ENCODE peak calls at places on chromosomes 2 and 18, in four cellular contexts. X is prostate gland, V is body of pancreas, C is PC-3. O is an unnamed sample.

GRCh38 chr2:60053791-60054190 is 499.7 kb downstream of the BCL11A start:
- DNase-seq in X (peak), V (peak), C (no peak), O (no peak)

GRCh38 chr2:119256574-119256921 is 32.9 kb downstream of the STEAP3 start:
- DNase-seq in C (no peak), V (no peak), X (no peak), O (no peak)

GRCh38 chr2:159497256-159497655 is 119.1 kb downstream of the BAZ2B start:
- DNase-seq in C (peak), X (no peak), V (no peak), O (peak)

GRCh38 chr2:102558463-102558862 is 60.9 kb upstream of the SLC9A2 start:
- DNase-seq in V (no peak), C (no peak), X (no peak), O (no peak)

GRCh38 chr2:62196278-62196901 is 475 bp downstream of the B3GNT2 start:
- DNase-seq in X (peak), C (peak), V (peak), O (no peak)

GRCh38 chr2:44941551-44942234 is at the start of gene SIX3:
- DNase-seq in X (no peak), C (peak), V (peak), O (no peak)

GRCh38 chr18:21300616-21301200 is 58.7 kb downstream of the GREB1L start:
- DNase-seq in C (peak), V (no peak), X (no peak), O (no peak)

GRCh38 chr2:46136481-46136880 is 160.7 kb upstream of the EPAS1 start:
- DNase-seq in V (no peak), C (no peak), X (no peak), O (no peak)

GRCh38 chr2:96760986-96761832 is 507 bp downstream of the CNNM4 start:
- DNase-seq in V (peak), C (peak), X (peak), O (no peak)

GRCh38 chr18:79637921-79638855 is 41.4 kb upstream of the CTDP1 start:
- DNase-seq in C (no peak), V (no peak), X (no peak), O (no peak)

GRCh38 chr2:118856330-118856977 is 9.0 kb upstream of the EN1 start:
- DNase-seq in C (no peak), X (no peak), V (no peak), O (no peak)

GRCh38 chr2:50223643-50224042 is 808.3 kb downstream of the NRXN1 start:
- DNase-seq in X (no peak), C (no peak), V (no peak), O (no peak)

GRCh38 chr18:48826806-48827205 is 124.0 kb downstream of the SMAD7 start:
- DNase-seq in C (no peak), X (no peak), V (no peak), O (no peak)

GRCh38 chr2:223100061-223100511 is 48.1 kb downstream of the KCNE4 start:
- DNase-seq in X (no peak), V (peak), C (no peak), O (peak)

GRCh38 chr2:30789670-30790210 is 17.5 kb downstream of the CAPN13 start:
- DNase-seq in V (no peak), C (no peak), X (no peak), O (no peak)

GRCh38 chr2:44528595-44528994 is 166.8 kb downstream of the CAMKMT start:
- DNase-seq in X (no peak), V (no peak), C (peak), O (peak)

GRCh38 chr18:36419913-36420531 is 122.5 kb downstream of the FHOD3 start:
- DNase-seq in V (no peak), C (peak), X (no peak), O (no peak)

GRCh38 chr2:147255812-147256211 is 589.0 kb upstream of the ACVR2A start:
- DNase-seq in C (no peak), X (no peak), V (peak), O (no peak)

GRCh38 chr2:8496617-8497016 is 185.2 kb upstream of the ID2 start:
- DNase-seq in X (no peak), C (no peak), V (no peak), O (no peak)

GRCh38 chr2:167689444-167689843 is 558.0 kb downstream of the STK39 start:
- DNase-seq in V (no peak), C (peak), X (no peak), O (no peak)

GRCh38 chr2:172376505-172377125 is 50.8 kb upstream of the ITGA6 start:
- DNase-seq in V (peak), C (no peak), X (no peak), O (no peak)

GRCh38 chr2:172374318-172375240 is 52.8 kb upstream of the ITGA6 start:
- DNase-seq in V (peak), X (no peak), C (no peak), O (no peak)

GRCh38 chr2:172375247-172375646 is 52.1 kb upstream of the ITGA6 start:
- DNase-seq in C (no peak), X (no peak), V (no peak), O (no peak)

GRCh38 chr2:172380436-172381274 is 46.7 kb upstream of the ITGA6 start:
- DNase-seq in C (no peak), X (no peak), V (peak), O (no peak)

DNA sequence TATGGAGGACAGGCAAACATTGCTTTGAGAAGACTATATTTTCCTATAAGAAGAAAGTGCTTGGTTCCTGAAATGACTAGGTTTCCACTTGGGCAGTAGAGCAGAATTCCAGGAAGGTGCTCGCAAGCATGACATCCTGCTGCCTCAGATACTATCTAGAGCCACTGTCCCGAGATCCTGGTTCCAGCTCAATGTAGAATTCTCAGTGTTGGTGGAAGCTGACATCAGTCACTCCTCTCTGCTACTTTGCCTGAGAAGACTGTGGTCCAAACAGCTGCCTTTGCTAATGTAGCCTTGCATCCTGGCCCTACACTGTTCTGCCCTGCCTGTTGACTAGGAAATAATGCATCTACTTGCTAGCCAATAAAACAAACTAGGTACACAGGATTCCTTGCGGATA is 50.0 kb upstream of the ITGA6 start:
- DNase-seq in C (no peak), V (no peak), X (no peak), O (no peak)
- H3K4me3 ChIP-seq in C (no peak), V (no peak), X (no peak), O (no peak)

DNA sequence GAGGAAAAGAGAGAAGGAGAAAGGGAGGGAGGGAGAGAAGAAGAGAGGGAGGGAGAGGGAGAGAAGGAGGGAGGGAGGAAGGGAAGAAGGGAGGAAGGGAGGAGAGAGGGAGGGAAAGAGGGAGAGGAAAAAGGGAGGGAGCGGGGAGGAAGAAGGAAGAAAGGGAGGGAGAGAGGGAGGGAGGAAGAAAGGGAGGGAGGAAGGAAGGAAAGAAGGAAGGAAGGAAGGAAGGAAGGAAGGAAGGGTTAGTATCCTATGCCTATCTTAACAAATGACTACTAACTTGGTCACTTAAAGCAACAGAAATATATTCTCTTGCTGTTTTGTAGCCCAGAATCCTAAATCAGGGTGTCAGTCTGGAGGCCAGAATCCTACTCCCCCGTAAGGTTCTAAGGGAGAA is 52.1 kb downstream of the CMPK2 start:
- DNase-seq in X (no peak), V (no peak), C (no peak), O (no peak)
- H3K4me3 ChIP-seq in X (no peak), V (no peak), C (no peak), O (no peak)

GRCh38 chr2:129877795-129878775 is 101.4 kb upstream of the RAB6C start:
- DNase-seq in X (no peak), C (no peak), V (no peak), O (peak)

GRCh38 chr2:129879614-129880180 is 99.8 kb upstream of the RAB6C start:
- DNase-seq in V (no peak), C (no peak), X (no peak), O (no peak)

GRCh38 chr2:129880309-129880708 is 99.2 kb upstream of the RAB6C start:
- DNase-seq in X (no peak), C (no peak), V (no peak), O (no peak)

GRCh38 chr2:129877289-129877741 is 102.2 kb upstream of the RAB6C start:
- DNase-seq in X (peak), C (no peak), V (peak), O (peak)

DNA sequence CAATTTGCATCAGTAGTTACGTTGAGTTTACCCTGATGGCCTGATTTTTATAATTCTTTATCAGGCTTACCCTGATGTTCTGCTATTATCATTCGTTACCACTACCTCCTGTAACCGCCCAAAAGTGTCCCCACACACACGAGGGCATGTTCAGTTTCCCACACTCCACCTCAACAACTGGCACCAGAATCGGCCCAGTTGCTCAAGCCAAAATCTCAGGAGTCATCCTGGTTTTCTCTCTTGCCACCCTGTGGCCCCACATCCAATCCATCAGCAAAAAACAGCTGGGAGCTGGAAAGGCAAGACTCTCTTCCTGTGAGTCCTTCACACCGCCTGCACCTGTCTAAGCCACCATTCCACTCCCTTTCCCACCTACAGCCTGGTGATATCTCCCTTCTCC is 102.9 kb upstream of the RAB6C start:
- DNase-seq in C (no peak), X (no peak), V (no peak), O (no peak)
- H3K4me3 ChIP-seq in C (no peak), X (peak), V (no peak), O (peak)

DNA sequence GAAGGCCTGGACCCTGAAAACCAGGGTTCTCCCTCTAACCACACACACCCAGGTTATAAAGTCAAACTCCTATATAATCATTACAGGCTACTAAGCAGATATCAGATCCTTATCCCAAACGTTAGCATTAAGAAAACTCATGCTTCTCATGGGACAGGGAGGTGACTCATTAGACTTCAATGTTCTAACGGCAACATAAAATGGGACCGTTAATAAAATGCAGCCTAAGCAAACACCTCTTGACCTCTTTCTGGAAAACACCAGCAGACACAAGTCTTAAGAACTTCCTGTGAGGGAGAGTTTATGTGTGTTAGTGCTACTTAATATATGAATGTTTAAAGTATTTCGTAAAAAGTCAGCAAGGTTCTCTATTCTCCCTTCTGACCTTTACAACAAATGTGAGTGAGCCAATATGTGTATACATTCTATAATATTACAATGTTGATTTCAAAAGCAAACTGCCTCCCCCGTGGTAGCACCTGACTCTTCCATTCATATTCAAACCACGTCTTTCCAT is 31.7 kb downstream of the LPIN2 start:
- DNase-seq in V (no peak), C (peak), X (no peak), O (peak)
- H3K4me3 ChIP-seq in V (no peak), C (peak), X (no peak), O (no peak)

DNA sequence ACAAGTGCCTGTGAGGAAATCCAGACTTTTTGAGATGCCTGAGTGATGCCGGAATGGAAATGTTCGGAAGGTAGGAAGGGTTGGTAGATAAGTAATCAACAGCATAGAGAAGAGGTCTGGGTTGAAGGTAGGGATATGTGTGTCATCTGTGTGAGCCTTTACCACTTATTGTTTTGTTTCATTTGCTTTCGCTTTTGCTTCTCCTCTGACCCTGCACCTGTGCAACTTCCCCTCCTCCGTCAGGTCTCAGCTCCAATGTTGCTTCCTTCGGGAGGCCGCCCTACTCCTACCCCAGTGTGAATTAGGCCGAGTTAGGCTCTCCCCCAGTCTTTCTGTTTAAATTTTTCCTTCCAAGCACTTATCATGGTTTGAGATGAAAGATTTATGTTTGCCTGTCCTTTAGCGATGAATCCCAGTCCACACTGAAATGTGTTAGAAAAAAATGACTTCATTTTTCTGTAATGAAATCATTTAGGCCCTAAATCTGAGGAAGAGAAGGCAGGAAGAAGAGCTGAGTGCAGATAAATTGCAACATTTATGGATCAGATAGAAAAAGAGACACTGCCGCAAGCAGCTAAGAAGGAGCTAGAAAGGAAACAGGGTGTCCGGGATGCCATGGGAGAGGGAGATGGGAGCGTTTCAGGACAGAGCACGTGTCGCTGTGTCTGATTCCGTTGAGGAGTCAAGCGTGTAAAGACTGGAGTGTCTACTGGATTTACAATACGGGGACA is 139.6 kb upstream of the PELI1 start:
- DNase-seq in X (no peak), C (no peak), V (no peak), O (no peak)
- H3K4me3 ChIP-seq in X (no peak), C (no peak), V (no peak), O (no peak)

GRCh38 chr2:105426626-105427292 is 27.9 kb upstream of the FHL2 start:
- DNase-seq in V (no peak), C (no peak), X (no peak), O (no peak)
- H3K4me3 ChIP-seq in V (no peak), C (no peak), X (no peak), O (no peak)

DNA sequence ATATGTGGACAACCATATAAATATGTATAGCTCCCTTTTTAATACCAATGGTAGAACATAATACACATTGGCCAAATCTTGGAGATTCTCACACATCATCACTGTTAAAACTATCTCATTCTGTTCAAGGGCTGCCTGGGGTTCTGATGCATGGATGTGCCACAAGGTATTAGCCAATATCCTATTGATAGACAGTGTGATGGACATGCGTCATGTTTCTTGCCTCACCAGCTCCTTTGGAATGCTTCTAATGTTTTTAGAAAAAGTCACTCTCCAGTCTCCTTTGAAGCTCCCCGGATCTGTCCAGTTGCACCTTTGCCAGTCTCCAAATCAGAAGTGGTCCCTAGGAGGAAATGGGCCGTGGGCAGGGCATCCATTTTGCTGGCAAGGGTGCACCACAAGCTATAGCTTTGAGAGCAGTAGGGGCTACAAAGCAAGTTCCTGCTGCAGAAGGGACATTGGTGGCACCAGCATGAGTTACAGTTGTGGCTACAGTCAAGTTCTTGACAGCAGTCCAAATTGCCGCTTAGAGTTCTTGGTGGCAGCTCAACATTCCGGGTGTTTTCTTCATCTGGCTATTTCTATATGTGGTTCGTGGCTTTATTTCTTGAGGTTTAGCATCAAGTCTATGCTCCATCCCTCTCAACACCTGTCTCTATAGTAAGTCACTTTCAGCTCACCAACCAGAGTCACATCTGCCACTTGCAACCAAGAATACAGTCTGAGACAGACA is 25.1 kb upstream of the ATRAID start:
- DNase-seq in X (no peak), V (no peak), C (no peak), O (no peak)
- H3K4me3 ChIP-seq in X (no peak), V (no peak), C (no peak), O (no peak)

GRCh38 chr2:173959909-173960308 is 5.3 kb downstream of the SP3 start:
- DNase-seq in X (no peak), C (no peak), V (no peak), O (no peak)
- H3K4me3 ChIP-seq in X (no peak), C (peak), V (no peak), O (no peak)

DNA sequence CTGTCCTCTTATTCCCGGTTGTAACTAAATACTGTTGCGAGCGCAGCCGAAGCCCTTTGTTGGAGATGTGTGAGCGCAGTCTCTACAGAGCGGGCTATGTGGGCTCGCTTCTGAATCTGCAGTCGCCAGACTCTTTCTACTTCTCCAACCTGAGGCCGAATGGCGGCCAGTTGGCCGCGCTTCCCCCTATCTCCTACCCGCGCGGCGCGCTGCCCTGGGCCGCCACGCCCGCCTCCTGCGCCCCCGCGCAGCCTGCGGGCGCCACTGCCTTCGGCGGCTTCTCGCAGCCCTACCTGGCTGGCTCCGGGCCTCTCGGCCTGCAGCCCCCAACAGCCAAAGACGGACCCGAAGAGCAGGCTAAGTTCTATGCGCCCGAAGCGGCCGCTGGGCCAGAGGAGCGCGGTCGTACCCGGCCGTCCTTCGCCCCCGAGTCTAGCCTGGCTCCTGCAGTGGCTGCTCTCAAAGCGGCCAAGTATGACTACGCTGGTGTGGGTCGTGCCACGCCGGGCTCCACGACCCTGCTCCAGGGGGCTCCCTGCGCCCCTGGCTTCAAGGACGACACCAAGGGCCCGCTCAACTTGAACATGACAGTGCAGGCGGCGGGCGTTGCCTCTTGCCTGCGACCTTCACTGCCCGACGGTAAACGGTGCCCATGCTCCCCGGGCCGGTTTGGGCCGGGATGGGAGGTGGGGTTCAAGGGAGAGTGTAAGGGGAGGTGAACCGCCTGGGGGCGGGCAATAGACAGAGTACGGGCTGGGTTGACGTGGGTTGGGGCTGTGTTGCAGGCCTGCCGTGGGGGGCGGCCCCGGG is at the start of gene HOXD12:
- DNase-seq in V (no peak), X (peak), C (no peak), O (no peak)
- H3K4me3 ChIP-seq in V (no peak), X (peak), C (no peak), O (no peak)